ENCODE peak calls at places on chromosomes 2 and 18, in four cellular contexts. J, A, R and V are unnamed samples.

GRCh38 chr18:9446839-9447238 is 28.5 kb upstream of the RALBP1 start:
- DNase-seq in J (no peak), A (no peak), R (no peak), V (no peak)

GRCh38 chr2:26196683-26197418 is 24.0 kb downstream of the GAREM2 start:
- DNase-seq in J (no peak), A (no peak), R (peak), V (no peak)

GRCh38 chr2:105822186-105822585 is 77.5 kb downstream of the NCK2 start:
- DNase-seq in J (no peak), A (peak), R (no peak), V (no peak)

GRCh38 chr18:5066380-5066977 is 130.6 kb downstream of the AKAIN1 start:
- DNase-seq in J (peak), A (peak), R (no peak), V (peak)

GRCh38 chr2:73938761-73939352 is 12.2 kb downstream of the DGUOK start:
- DNase-seq in J (no peak), A (no peak), R (no peak), V (no peak)

GRCh38 chr2:217795067-217795466 is 207.7 kb downstream of the TNS1 start:
- DNase-seq in J (no peak), A (no peak), R (no peak), V (no peak)

GRCh38 chr2:108604196-108604595 is 69.9 kb downstream of the LIMS1 start:
- DNase-seq in J (no peak), A (no peak), R (no peak), V (no peak)

GRCh38 chr2:206256711-206257110 is 17.8 kb upstream of the ZDBF2 start:
- DNase-seq in J (no peak), A (no peak), R (no peak), V (no peak)

GRCh38 chr2:34534341-34534740 is 935.2 kb upstream of the FAM98A start:
- DNase-seq in J (no peak), A (no peak), R (no peak), V (no peak)

GRCh38 chr18:7116001-7116831 is 1.4 kb downstream of the LAMA1 start:
- DNase-seq in J (peak), A (no peak), R (no peak), V (no peak)

GRCh38 chr2:33316314-33316713 is 160.1 kb upstream of the RASGRP3 start:
- DNase-seq in J (no peak), A (no peak), R (no peak), V (no peak)

GRCh38 chr2:240930631-240931318 is 24.6 kb downstream of the CROCC2 start:
- DNase-seq in J (no peak), A (no peak), R (no peak), V (no peak)

GRCh38 chr2:175167792-175168563 is at the start of gene ATF2:
- DNase-seq in J (peak), A (peak), R (peak), V (peak)

GRCh38 chr2:175166216-175166824 is 1.7 kb downstream of the ATF2 start:
- DNase-seq in J (no peak), A (no peak), R (no peak), V (no peak)

GRCh38 chr2:175169191-175169590 is 1.2 kb upstream of the ATF2 start:
- DNase-seq in J (no peak), A (no peak), R (no peak), V (no peak)

GRCh38 chr2:175168564-175168945 is 552 bp upstream of the ATF2 start:
- DNase-seq in J (no peak), A (no peak), R (no peak), V (no peak)

GRCh38 chr2:175167076-175167791 is 769 bp downstream of the ATF2 start:
- DNase-seq in J (peak), A (peak), R (no peak), V (peak)
- TF ChIP-seq ESRRA in J (no peak), A (no peak), R (no peak), V (no peak)

GRCh38 chr2:54710216-54710615 is 13.2 kb upstream of the EML6 start:
- DNase-seq in J (no peak), A (no peak), R (no peak), V (no peak)

GRCh38 chr2:54708584-54709340 is 14.7 kb upstream of the EML6 start:
- DNase-seq in J (peak), A (no peak), R (no peak), V (no peak)

GRCh38 chr2:54712516-54712915 is 10.9 kb upstream of the EML6 start:
- DNase-seq in J (no peak), A (no peak), R (no peak), V (no peak)

GRCh38 chr2:54706622-54707021 is 16.8 kb upstream of the EML6 start:
- DNase-seq in J (no peak), A (peak), R (no peak), V (no peak)

DNA sequence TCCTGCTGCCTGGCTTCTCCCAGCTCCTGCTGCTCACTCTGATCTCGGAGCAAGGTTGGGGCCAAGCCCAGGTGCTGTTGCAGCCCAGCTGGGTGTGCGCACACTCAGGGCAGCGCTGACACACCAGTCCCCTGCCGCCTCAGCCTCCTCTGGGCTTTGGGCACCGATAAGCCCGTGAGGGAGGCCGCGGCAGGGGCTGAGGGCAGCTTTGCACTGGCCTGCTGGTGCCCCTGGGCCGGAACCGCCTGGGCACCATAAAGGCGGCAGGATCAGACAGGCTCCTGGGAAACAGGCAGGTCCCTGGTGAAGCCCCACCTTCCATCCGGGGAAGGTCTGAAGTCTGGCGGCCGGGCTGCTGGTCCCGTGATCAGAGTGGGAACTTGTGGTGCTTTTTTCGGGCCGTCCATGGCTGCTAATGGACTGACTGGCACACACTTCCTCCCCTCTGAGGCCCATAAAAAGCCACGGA is 14.1 kb upstream of the EML6 start:
- DNase-seq in J (peak), A (no peak), R (no peak), V (no peak)
- TF ChIP-seq ATF3 in J (no peak), A (no peak), R (no peak), V (no peak)

DNA sequence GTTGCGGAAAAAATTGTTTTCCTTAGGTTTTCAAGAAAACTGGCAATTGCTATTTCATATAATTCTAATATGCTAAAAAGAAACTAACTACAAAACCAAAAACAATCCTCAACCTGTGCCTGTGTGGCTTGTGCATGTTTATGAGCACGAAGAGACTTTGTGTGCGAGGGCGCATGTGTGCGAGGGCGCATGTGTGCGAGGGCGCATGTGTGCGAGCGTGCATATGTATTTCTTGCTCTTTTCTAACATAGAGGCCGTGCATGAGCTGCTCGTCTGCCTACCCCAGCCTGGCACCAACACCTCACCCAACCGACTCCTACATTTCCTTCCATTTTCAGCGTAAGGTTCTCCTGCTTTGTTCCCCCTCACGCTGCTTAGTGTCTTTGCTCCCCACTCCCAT is 211.6 kb downstream of the DOK6 start:
- DNase-seq in J (no peak), A (no peak), R (no peak), V (no peak)
- TF ChIP-seq ESRRA in J (no peak), A (no peak), R (no peak), V (no peak)

GRCh38 chr2:196291873-196292800 is 120.8 kb upstream of the STK17B start:
- DNase-seq in J (no peak), A (peak), R (no peak), V (no peak)

GRCh38 chr2:196295005-196295404 is 123.6 kb upstream of the STK17B start:
- DNase-seq in J (no peak), A (no peak), R (no peak), V (no peak)

GRCh38 chr2:196294510-196294909 is 123.1 kb upstream of the STK17B start:
- DNase-seq in J (no peak), A (no peak), R (no peak), V (no peak)

GRCh38 chr2:196291418-196291817 is 120.0 kb upstream of the STK17B start:
- DNase-seq in J (no peak), A (no peak), R (no peak), V (no peak)

GRCh38 chr2:196293751-196294486 is 122.5 kb upstream of the STK17B start:
- DNase-seq in J (no peak), A (no peak), R (no peak), V (no peak)
- TF ChIP-seq ATF3 in J (no peak), A (no peak), R (no peak), V (no peak)

GRCh38 chr18:41389936-41390667 is 564.9 kb upstream of the PIK3C3 start:
- DNase-seq in J (no peak), A (no peak), R (peak), V (no peak)
- TF ChIP-seq ESRRA in J (no peak), A (no peak), R (no peak), V (no peak)

GRCh38 chr2:6960659-6961058 is 43.4 kb downstream of the RNF144A start:
- DNase-seq in J (no peak), A (no peak), R (no peak), V (no peak)

GRCh38 chr2:6957031-6957714 is 40.0 kb downstream of the RNF144A start:
- DNase-seq in J (no peak), A (peak), R (no peak), V (no peak)

GRCh38 chr2:6957910-6958615 is 40.9 kb downstream of the RNF144A start:
- DNase-seq in J (no peak), A (no peak), R (no peak), V (no peak)

GRCh38 chr2:6958616-6959235 is 41.5 kb downstream of the RNF144A start:
- DNase-seq in J (no peak), A (no peak), R (no peak), V (no peak)

DNA sequence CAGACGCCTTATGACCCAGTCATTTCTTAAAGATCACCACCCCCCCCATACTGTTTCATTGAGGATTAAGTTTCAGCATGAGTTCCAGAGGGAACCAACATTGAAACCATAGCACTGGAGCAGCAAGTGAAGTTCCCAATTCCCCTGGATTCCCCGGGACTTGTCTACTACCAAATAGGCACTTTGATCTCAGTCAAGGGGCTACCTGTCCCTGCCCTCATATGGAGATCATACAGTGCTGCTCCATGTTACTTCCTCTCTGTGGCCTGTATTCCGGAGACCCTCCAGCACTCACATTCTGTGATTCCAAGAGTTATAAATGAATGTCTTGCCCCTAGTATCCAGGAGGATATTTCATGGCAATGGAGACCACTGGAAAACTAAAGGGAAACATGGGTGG is 42.5 kb downstream of the RNF144A start:
- DNase-seq in J (no peak), A (no peak), R (no peak), V (no peak)
- TF ChIP-seq ATF3 in J (no peak), A (no peak), R (no peak), V (no peak)

GRCh38 chr2:98952971-98953370 is 16.9 kb upstream of the CRACDL start:
- DNase-seq in J (no peak), A (no peak), R (no peak), V (no peak)

GRCh38 chr2:98944786-98945185 is 8.8 kb upstream of the CRACDL start:
- DNase-seq in J (no peak), A (no peak), R (no peak), V (no peak)

GRCh38 chr2:98946875-98947274 is 10.8 kb upstream of the CRACDL start:
- DNase-seq in J (no peak), A (no peak), R (no peak), V (no peak)

GRCh38 chr2:98948956-98949739 is 13.1 kb upstream of the CRACDL start:
- DNase-seq in J (no peak), A (no peak), R (no peak), V (peak)
- TF ChIP-seq ESRRA in J (no peak), A (no peak), R (no peak), V (no peak)

DNA sequence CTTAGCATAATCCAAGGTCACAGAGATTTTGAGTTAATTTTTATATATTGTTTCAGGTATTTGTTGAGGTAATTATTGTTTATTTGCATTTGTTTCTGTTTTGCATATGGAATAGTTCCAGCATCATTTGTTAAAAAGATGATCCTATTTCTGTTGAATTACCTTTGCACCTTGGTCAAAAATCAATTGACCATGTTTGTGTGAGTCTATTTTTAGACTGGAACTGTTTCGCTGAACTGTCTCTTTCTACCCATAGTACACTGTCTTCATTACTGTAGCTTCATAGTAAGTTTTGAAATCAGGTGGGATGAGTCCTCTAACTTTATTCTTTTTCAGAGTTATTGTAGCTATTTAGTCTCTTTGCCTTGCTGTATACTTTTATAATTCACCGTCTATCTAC is 28.9 kb upstream of the RAMP1 start:
- DNase-seq in J (no peak), A (peak), R (no peak), V (no peak)
- TF ChIP-seq ATF3 in J (no peak), A (no peak), R (no peak), V (no peak)

GRCh38 chr2:68253211-68254068 is 1.1 kb upstream of the PPP3R1 start:
- DNase-seq in J (no peak), A (peak), R (no peak), V (peak)
- TF ChIP-seq ESRRA in J (no peak), A (no peak), R (no peak), V (no peak)